ENCODE peak calls at places on chromosomes 11 and 22, in eight cellular contexts. One of them, this sample, is unnamed.

GRCh38 chr22:38201718-38202436 is at the start of gene MAFF:
- DNase-seq in stimulated activated CD4-positive, alpha-beta T cell treated with anti-CD3 and anti-CD28 coated beads, Interleukin-1b, Interleukin-23, amount 100 ng/mL, for 48 hours: peak; percentile 93
- DNase-seq in stimulated activated CD8-positive, alpha-beta memory T cell treated with anti-CD3 and anti-CD28 coated beads, Interleukin-15, amount 100 ng/mL, for 4 hours: peak; percentile 82
- DNase-seq in HEK293T: peak; percentile 100
- DNase-seq in GM03348: peak; percentile 98
- DNase-seq in bronchial epithelial cell: peak; percentile 90
- DNase-seq in Daoy: peak; percentile 97
- DNase-seq in NCI-H1092: peak; percentile 88
- DNase-seq in this sample: peak; percentile 88

GRCh38 chr11:6817668-6818067 is 18.2 kb upstream of the OR6A2 start:
- DNase-seq in stimulated activated CD4-positive, alpha-beta T cell treated with anti-CD3 and anti-CD28 coated beads, Interleukin-1b, Interleukin-23, amount 100 ng/mL, for 48 hours: no peak
- DNase-seq in stimulated activated CD8-positive, alpha-beta memory T cell treated with anti-CD3 and anti-CD28 coated beads, Interleukin-15, amount 100 ng/mL, for 4 hours: no peak
- DNase-seq in HEK293T: no peak
- DNase-seq in GM03348: no peak
- DNase-seq in bronchial epithelial cell: no peak
- DNase-seq in Daoy: no peak
- DNase-seq in NCI-H1092: no peak
- DNase-seq in this sample: no peak

GRCh38 chr11:117921456-117921855 is 7.7 kb downstream of the TMPRSS13 start:
- DNase-seq in stimulated activated CD4-positive, alpha-beta T cell treated with anti-CD3 and anti-CD28 coated beads, Interleukin-1b, Interleukin-23, amount 100 ng/mL, for 48 hours: no peak
- DNase-seq in stimulated activated CD8-positive, alpha-beta memory T cell treated with anti-CD3 and anti-CD28 coated beads, Interleukin-15, amount 100 ng/mL, for 4 hours: no peak
- DNase-seq in HEK293T: no peak
- DNase-seq in GM03348: no peak
- DNase-seq in bronchial epithelial cell: no peak
- DNase-seq in Daoy: no peak
- DNase-seq in NCI-H1092: no peak
- DNase-seq in this sample: no peak

GRCh38 chr11:130308925-130309324 is 5.8 kb downstream of the ZBTB44 start:
- DNase-seq in stimulated activated CD4-positive, alpha-beta T cell treated with anti-CD3 and anti-CD28 coated beads, Interleukin-1b, Interleukin-23, amount 100 ng/mL, for 48 hours: no peak
- DNase-seq in stimulated activated CD8-positive, alpha-beta memory T cell treated with anti-CD3 and anti-CD28 coated beads, Interleukin-15, amount 100 ng/mL, for 4 hours: no peak
- DNase-seq in HEK293T: no peak
- DNase-seq in GM03348: no peak
- DNase-seq in bronchial epithelial cell: no peak
- DNase-seq in Daoy: no peak
- DNase-seq in NCI-H1092: no peak
- DNase-seq in this sample: no peak

GRCh38 chr11:118908931-118909618 is 16.7 kb downstream of the BCL9L start:
- DNase-seq in stimulated activated CD4-positive, alpha-beta T cell treated with anti-CD3 and anti-CD28 coated beads, Interleukin-1b, Interleukin-23, amount 100 ng/mL, for 48 hours: no peak
- DNase-seq in stimulated activated CD8-positive, alpha-beta memory T cell treated with anti-CD3 and anti-CD28 coated beads, Interleukin-15, amount 100 ng/mL, for 4 hours: no peak
- DNase-seq in HEK293T: peak; percentile 61
- DNase-seq in GM03348: peak; percentile 90
- DNase-seq in bronchial epithelial cell: no peak
- DNase-seq in Daoy: peak; percentile 58
- DNase-seq in NCI-H1092: peak; percentile 37
- DNase-seq in this sample: no peak

GRCh38 chr11:76152086-76152658 is 54.1 kb downstream of the WNT11 start:
- DNase-seq in stimulated activated CD4-positive, alpha-beta T cell treated with anti-CD3 and anti-CD28 coated beads, Interleukin-1b, Interleukin-23, amount 100 ng/mL, for 48 hours: peak; percentile 91
- DNase-seq in stimulated activated CD8-positive, alpha-beta memory T cell treated with anti-CD3 and anti-CD28 coated beads, Interleukin-15, amount 100 ng/mL, for 4 hours: peak; percentile 64
- DNase-seq in HEK293T: peak; percentile 90
- DNase-seq in GM03348: peak; percentile 91
- DNase-seq in bronchial epithelial cell: peak; percentile 76
- DNase-seq in Daoy: peak; percentile 89
- DNase-seq in NCI-H1092: no peak
- DNase-seq in this sample: no peak

GRCh38 chr11:13183094-13183825 is 94.3 kb upstream of the BMAL1 start:
- DNase-seq in stimulated activated CD4-positive, alpha-beta T cell treated with anti-CD3 and anti-CD28 coated beads, Interleukin-1b, Interleukin-23, amount 100 ng/mL, for 48 hours: no peak
- DNase-seq in stimulated activated CD8-positive, alpha-beta memory T cell treated with anti-CD3 and anti-CD28 coated beads, Interleukin-15, amount 100 ng/mL, for 4 hours: no peak
- DNase-seq in HEK293T: peak; percentile 15
- DNase-seq in GM03348: peak; percentile 68
- DNase-seq in bronchial epithelial cell: peak; percentile 69
- DNase-seq in Daoy: peak; percentile 34
- DNase-seq in NCI-H1092: no peak
- DNase-seq in this sample: peak; percentile 31

GRCh38 chr11:61345170-61345610 is 12.2 kb downstream of the TKFC start:
- DNase-seq in stimulated activated CD4-positive, alpha-beta T cell treated with anti-CD3 and anti-CD28 coated beads, Interleukin-1b, Interleukin-23, amount 100 ng/mL, for 48 hours: no peak
- DNase-seq in stimulated activated CD8-positive, alpha-beta memory T cell treated with anti-CD3 and anti-CD28 coated beads, Interleukin-15, amount 100 ng/mL, for 4 hours: no peak
- DNase-seq in HEK293T: no peak
- DNase-seq in GM03348: peak; percentile 71
- DNase-seq in bronchial epithelial cell: no peak
- DNase-seq in Daoy: no peak
- DNase-seq in NCI-H1092: no peak
- DNase-seq in this sample: no peak

GRCh38 chr11:10674991-10675440 is 18.5 kb downstream of the IRAG1 start:
- DNase-seq in stimulated activated CD4-positive, alpha-beta T cell treated with anti-CD3 and anti-CD28 coated beads, Interleukin-1b, Interleukin-23, amount 100 ng/mL, for 48 hours: no peak
- DNase-seq in stimulated activated CD8-positive, alpha-beta memory T cell treated with anti-CD3 and anti-CD28 coated beads, Interleukin-15, amount 100 ng/mL, for 4 hours: no peak
- DNase-seq in HEK293T: no peak
- DNase-seq in GM03348: peak; percentile 66
- DNase-seq in bronchial epithelial cell: no peak
- DNase-seq in Daoy: no peak
- DNase-seq in NCI-H1092: no peak
- DNase-seq in this sample: no peak

GRCh38 chr11:2270322-2271076 is at the start of gene ASCL2:
- DNase-seq in stimulated activated CD4-positive, alpha-beta T cell treated with anti-CD3 and anti-CD28 coated beads, Interleukin-1b, Interleukin-23, amount 100 ng/mL, for 48 hours: no peak
- DNase-seq in stimulated activated CD8-positive, alpha-beta memory T cell treated with anti-CD3 and anti-CD28 coated beads, Interleukin-15, amount 100 ng/mL, for 4 hours: no peak
- DNase-seq in HEK293T: no peak
- DNase-seq in GM03348: peak; percentile 10
- DNase-seq in bronchial epithelial cell: no peak
- DNase-seq in Daoy: no peak
- DNase-seq in NCI-H1092: no peak
- DNase-seq in this sample: no peak

GRCh38 chr22:44381761-44382454 is 69.2 kb upstream of the SHISAL1 start:
- DNase-seq in stimulated activated CD4-positive, alpha-beta T cell treated with anti-CD3 and anti-CD28 coated beads, Interleukin-1b, Interleukin-23, amount 100 ng/mL, for 48 hours: no peak
- DNase-seq in stimulated activated CD8-positive, alpha-beta memory T cell treated with anti-CD3 and anti-CD28 coated beads, Interleukin-15, amount 100 ng/mL, for 4 hours: no peak
- DNase-seq in HEK293T: no peak
- DNase-seq in GM03348: no peak
- DNase-seq in bronchial epithelial cell: no peak
- DNase-seq in Daoy: no peak
- DNase-seq in NCI-H1092: no peak
- DNase-seq in this sample: no peak

GRCh38 chr11:48109046-48109666 is 107.5 kb upstream of the OR4B1 start:
- DNase-seq in stimulated activated CD4-positive, alpha-beta T cell treated with anti-CD3 and anti-CD28 coated beads, Interleukin-1b, Interleukin-23, amount 100 ng/mL, for 48 hours: no peak
- DNase-seq in stimulated activated CD8-positive, alpha-beta memory T cell treated with anti-CD3 and anti-CD28 coated beads, Interleukin-15, amount 100 ng/mL, for 4 hours: no peak
- DNase-seq in HEK293T: peak; percentile 39
- DNase-seq in GM03348: peak; percentile 73
- DNase-seq in bronchial epithelial cell: peak; percentile 55
- DNase-seq in Daoy: peak; percentile 34
- DNase-seq in NCI-H1092: peak; percentile 56
- DNase-seq in this sample: peak; percentile 45

GRCh38 chr22:36862251-36863242 is 1.7 kb downstream of the NCF4 start:
- DNase-seq in stimulated activated CD4-positive, alpha-beta T cell treated with anti-CD3 and anti-CD28 coated beads, Interleukin-1b, Interleukin-23, amount 100 ng/mL, for 48 hours: no peak
- DNase-seq in stimulated activated CD8-positive, alpha-beta memory T cell treated with anti-CD3 and anti-CD28 coated beads, Interleukin-15, amount 100 ng/mL, for 4 hours: no peak
- DNase-seq in HEK293T: no peak
- DNase-seq in GM03348: no peak
- DNase-seq in bronchial epithelial cell: no peak
- DNase-seq in Daoy: no peak
- DNase-seq in NCI-H1092: no peak
- DNase-seq in this sample: no peak

GRCh38 chr11:36126703-36127102 is 162.5 kb downstream of the COMMD9 start:
- DNase-seq in stimulated activated CD4-positive, alpha-beta T cell treated with anti-CD3 and anti-CD28 coated beads, Interleukin-1b, Interleukin-23, amount 100 ng/mL, for 48 hours: no peak
- DNase-seq in stimulated activated CD8-positive, alpha-beta memory T cell treated with anti-CD3 and anti-CD28 coated beads, Interleukin-15, amount 100 ng/mL, for 4 hours: no peak
- DNase-seq in HEK293T: no peak
- DNase-seq in GM03348: no peak
- DNase-seq in bronchial epithelial cell: no peak
- DNase-seq in Daoy: no peak
- DNase-seq in NCI-H1092: no peak
- DNase-seq in this sample: no peak

GRCh38 chr11:62830904-62831519 is 839 bp downstream of the STX5 start:
- DNase-seq in stimulated activated CD4-positive, alpha-beta T cell treated with anti-CD3 and anti-CD28 coated beads, Interleukin-1b, Interleukin-23, amount 100 ng/mL, for 48 hours: no peak
- DNase-seq in stimulated activated CD8-positive, alpha-beta memory T cell treated with anti-CD3 and anti-CD28 coated beads, Interleukin-15, amount 100 ng/mL, for 4 hours: no peak
- DNase-seq in HEK293T: peak; percentile 50
- DNase-seq in GM03348: no peak
- DNase-seq in bronchial epithelial cell: no peak
- DNase-seq in Daoy: no peak
- DNase-seq in NCI-H1092: peak; percentile 42
- DNase-seq in this sample: no peak

GRCh38 chr11:111571829-111572501 is 30.3 kb upstream of the SIK2 start:
- DNase-seq in stimulated activated CD4-positive, alpha-beta T cell treated with anti-CD3 and anti-CD28 coated beads, Interleukin-1b, Interleukin-23, amount 100 ng/mL, for 48 hours: no peak
- DNase-seq in stimulated activated CD8-positive, alpha-beta memory T cell treated with anti-CD3 and anti-CD28 coated beads, Interleukin-15, amount 100 ng/mL, for 4 hours: no peak
- DNase-seq in HEK293T: no peak
- DNase-seq in GM03348: peak; percentile 13
- DNase-seq in bronchial epithelial cell: peak; percentile 29
- DNase-seq in Daoy: no peak
- DNase-seq in NCI-H1092: no peak
- DNase-seq in this sample: no peak

GRCh38 chr11:94243571-94244229 is 60.7 kb upstream of the IZUMO1R start:
- DNase-seq in stimulated activated CD4-positive, alpha-beta T cell treated with anti-CD3 and anti-CD28 coated beads, Interleukin-1b, Interleukin-23, amount 100 ng/mL, for 48 hours: no peak
- DNase-seq in stimulated activated CD8-positive, alpha-beta memory T cell treated with anti-CD3 and anti-CD28 coated beads, Interleukin-15, amount 100 ng/mL, for 4 hours: no peak
- DNase-seq in HEK293T: no peak
- DNase-seq in GM03348: no peak
- DNase-seq in bronchial epithelial cell: no peak
- DNase-seq in Daoy: no peak
- DNase-seq in NCI-H1092: no peak
- DNase-seq in this sample: no peak

GRCh38 chr22:43530864-43531201 is 119.0 kb downstream of the MPPED1 start:
- DNase-seq in stimulated activated CD4-positive, alpha-beta T cell treated with anti-CD3 and anti-CD28 coated beads, Interleukin-1b, Interleukin-23, amount 100 ng/mL, for 48 hours: no peak
- DNase-seq in stimulated activated CD8-positive, alpha-beta memory T cell treated with anti-CD3 and anti-CD28 coated beads, Interleukin-15, amount 100 ng/mL, for 4 hours: no peak
- DNase-seq in HEK293T: no peak
- DNase-seq in GM03348: no peak
- DNase-seq in bronchial epithelial cell: peak; percentile 71
- DNase-seq in Daoy: no peak
- DNase-seq in NCI-H1092: no peak
- DNase-seq in this sample: no peak

This sample was measured in NCI-H345.